ENCODE peak calls at places on chromosomes 13 and 19, in four cellular contexts. U, D, P and Z are unnamed samples.

GRCh38 chr13:28434934-28435333 is 60.0 kb downstream of the FLT1 start:
- DNase-seq in D (no peak), U (no peak), P (no peak), Z (no peak)

GRCh38 chr13:22848539-22849052 is 332.2 kb upstream of the SGCG start:
- DNase-seq in P (no peak), D (no peak), U (no peak), Z (no peak)

GRCh38 chr19:14505488-14506239 is 9.7 kb upstream of the GIPC1 start:
- DNase-seq in D (peak), U (peak), P (no peak), Z (no peak)

GRCh38 chr19:53037101-53038097 is 7.1 kb upstream of the ERVV-2 start:
- DNase-seq in D (no peak), P (peak), U (no peak), Z (no peak)

GRCh38 chr19:35015576-35016351 is 14.5 kb upstream of the SCN1B start:
- DNase-seq in P (no peak), D (no peak), U (no peak), Z (no peak)

GRCh38 chr19:55261671-55262126 is 2.9 kb upstream of the PPP6R1 start:
- DNase-seq in D (no peak), P (no peak), U (no peak), Z (no peak)

GRCh38 chr13:86741762-86742285 is 929.3 kb upstream of the SLITRK5 start:
- DNase-seq in D (no peak), P (no peak), U (no peak), Z (no peak)

GRCh38 chr19:40231057-40231456 is 4.6 kb upstream of the CCNP start:
- DNase-seq in U (no peak), D (no peak), P (no peak), Z (no peak)

GRCh38 chr19:9917322-9917721 is 19.0 kb downstream of the OLFM2 start:
- DNase-seq in P (no peak), U (peak), D (no peak), Z (no peak)

GRCh38 chr19:35641515-35642151 is at the start of gene ETV2:
- DNase-seq in U (no peak), D (no peak), P (no peak), Z (no peak)

GRCh38 chr19:29675650-29676186 is 10.5 kb downstream of the PLEKHF1 start:
- DNase-seq in P (no peak), D (no peak), U (no peak), Z (no peak)

GRCh38 chr13:53398051-53398450 is 369.4 kb downstream of the OLFM4 start:
- DNase-seq in D (no peak), U (no peak), P (no peak), Z (no peak)

GRCh38 chr19:16168465-16169081 is 4.8 kb downstream of the CIB3 start:
- DNase-seq in D (no peak), U (no peak), P (no peak), Z (no peak)

GRCh38 chr13:57437587-57437986 is 194.0 kb upstream of the PCDH17 start:
- DNase-seq in D (no peak), P (no peak), U (no peak), Z (no peak)

GRCh38 chr19:50480281-50481111 is 3.8 kb upstream of the GARIN5A start:
- DNase-seq in P (no peak), D (no peak), U (no peak), Z (no peak)

GRCh38 chr13:112152846-112153245 is 85.9 kb downstream of the SOX1 start:
- DNase-seq in U (no peak), D (no peak), P (no peak), Z (no peak)

GRCh38 chr19:48617146-48617937 is 1.6 kb downstream of the RPL18 start:
- DNase-seq in P (no peak), U (no peak), D (no peak), Z (no peak)

GRCh38 chr19:12793290-12794195 is 2.3 kb downstream of the JUNB start:
- DNase-seq in U (peak), D (peak), P (no peak), Z (peak)

GRCh38 chr19:18597809-18598660 is 8.6 kb downstream of the CRLF1 start:
- DNase-seq in P (no peak), D (no peak), U (no peak), Z (no peak)

GRCh38 chr19:32350492-32350891 is 5.1 kb downstream of the ZNF507 start:
- DNase-seq in D (no peak), U (peak), P (no peak), Z (no peak)

GRCh38 chr13:43284162-43284561 is 260.8 kb downstream of the DNAJC15 start:
- DNase-seq in D (no peak), P (no peak), U (no peak), Z (no peak)

GRCh38 chr19:5192568-5192967 is 148.0 kb downstream of the PTPRS start:
- DNase-seq in D (no peak), U (no peak), P (no peak), Z (no peak)

GRCh38 chr13:25489238-25489637 is 117.5 kb downstream of the ATP8A2 start:
- DNase-seq in U (no peak), D (no peak), P (no peak), Z (no peak)

GRCh38 chr13:109868583-109869311 is 82.4 kb upstream of the IRS2 start:
- DNase-seq in U (peak), P (no peak), D (no peak), Z (no peak)

GRCh38 chr13:52903320-52903719 is 54.9 kb upstream of the PCDH8 start:
- DNase-seq in P (no peak), D (no peak), U (no peak), Z (no peak)

GRCh38 chr19:45798995-45799517 is 6.4 kb upstream of the DMWD start:
- DNase-seq in U (peak), P (peak), D (peak), Z (no peak)

GRCh38 chr13:82480415-82480814 is 1401.9 kb downstream of the SLITRK1 start:
- DNase-seq in P (no peak), D (no peak), U (no peak), Z (no peak)